ENCODE peak calls at places on chromosomes 2 and 18, in four cellular contexts. K is HCT116, V is neural progenitor cell, T is MM.1S. M is an unnamed sample.

GRCh38 chr2:98902209-98903063 is 33.6 kb downstream of the CRACDL start:
- DNase-seq in K (no peak), T (no peak), V (no peak), M (no peak)

GRCh38 chr2:164739966-164740365 is 101.7 kb downstream of the COBLL1 start:
- DNase-seq in T (no peak), K (no peak), V (no peak), M (peak)

GRCh38 chr18:45690975-45691815 is 32.8 kb upstream of the SLC14A1 start:
- DNase-seq in K (peak), T (no peak), V (peak), M (peak)

GRCh38 chr2:147520817-147521216 is 324.0 kb upstream of the ACVR2A start:
- DNase-seq in V (no peak), T (no peak), K (no peak), M (no peak)

GRCh38 chr2:232887171-232887850 is 17.2 kb downstream of the SNORC start:
- DNase-seq in K (no peak), V (peak), T (no peak), M (no peak)

GRCh38 chr18:46433121-46433826 is 223.7 kb downstream of the LOXHD1 start:
- DNase-seq in K (no peak), V (peak), T (no peak), M (no peak)

GRCh38 chr2:217491271-217491670 is 511.5 kb downstream of the TNS1 start:
- DNase-seq in K (no peak), V (no peak), T (no peak), M (no peak)

GRCh38 chr18:61308795-61309393 is 24.3 kb upstream of the CDH20 start:
- DNase-seq in K (no peak), T (no peak), V (peak), M (peak)

GRCh38 chr2:187372213-187372612 is 75.8 kb downstream of the CALCRL start:
- DNase-seq in V (no peak), T (no peak), K (no peak), M (no peak)

GRCh38 chr2:67108231-67108630 is 288.9 kb upstream of the ETAA1 start:
- DNase-seq in T (no peak), K (no peak), V (no peak), M (no peak)

GRCh38 chr2:232530626-232531260 is 4.8 kb downstream of the CHRND start:
- DNase-seq in T (no peak), V (no peak), K (no peak), M (no peak)

GRCh38 chr2:58427572-58428285 is 186.6 kb upstream of the FANCL start:
- DNase-seq in V (peak), K (no peak), T (peak), M (no peak)

GRCh38 chr18:27213123-27213717 is 28.1 kb upstream of the CHST9 start:
- DNase-seq in K (no peak), V (no peak), T (peak), M (no peak)

GRCh38 chr2:126378176-126378575 is 277.8 kb upstream of the GYPC start:
- DNase-seq in T (no peak), V (no peak), K (no peak), M (no peak)

GRCh38 chr2:216308532-216308931 is 63.8 kb downstream of the MARCHF4 start:
- DNase-seq in K (no peak), V (no peak), T (no peak), M (no peak)

GRCh38 chr18:49886891-49887764 is 73.8 kb upstream of the ACAA2 start:
- DNase-seq in T (no peak), V (peak), K (peak), M (peak)

GRCh38 chr2:165328272-165328671 is 89.1 kb downstream of the SCN2A start:
- DNase-seq in V (no peak), T (peak), K (no peak), M (no peak)

GRCh38 chr18:8870528-8870927 is 165.2 kb downstream of the MTCL1 start:
- DNase-seq in T (no peak), K (no peak), V (no peak), M (no peak)

GRCh38 chr18:46424898-46425297 is 232.1 kb downstream of the LOXHD1 start:
- DNase-seq in T (no peak), V (peak), K (no peak), M (no peak)

GRCh38 chr2:163752252-163752651 is 16.4 kb upstream of the FIGN start:
- DNase-seq in T (no peak), V (no peak), K (no peak), M (peak)

GRCh38 chr2:12261993-12262680 is 454.6 kb upstream of the TRIB2 start:
- DNase-seq in T (no peak), K (no peak), V (no peak), M (peak)

GRCh38 chr2:134141598-134142340 is 112.1 kb upstream of the MGAT5 start:
- DNase-seq in T (no peak), K (no peak), V (no peak), M (no peak)
- TF ChIP-seq EZH2phosphoT487 in T (no peak), K (no peak), V (no peak), M (no peak)

GRCh38 chr2:73832905-73833304 is 4.1 kb downstream of the STAMBP start:
- DNase-seq in T (peak), K (no peak), V (no peak), M (peak)
- H3K9ac ChIP-seq in T (no peak), K (no peak), V (no peak), M (no peak)

DNA sequence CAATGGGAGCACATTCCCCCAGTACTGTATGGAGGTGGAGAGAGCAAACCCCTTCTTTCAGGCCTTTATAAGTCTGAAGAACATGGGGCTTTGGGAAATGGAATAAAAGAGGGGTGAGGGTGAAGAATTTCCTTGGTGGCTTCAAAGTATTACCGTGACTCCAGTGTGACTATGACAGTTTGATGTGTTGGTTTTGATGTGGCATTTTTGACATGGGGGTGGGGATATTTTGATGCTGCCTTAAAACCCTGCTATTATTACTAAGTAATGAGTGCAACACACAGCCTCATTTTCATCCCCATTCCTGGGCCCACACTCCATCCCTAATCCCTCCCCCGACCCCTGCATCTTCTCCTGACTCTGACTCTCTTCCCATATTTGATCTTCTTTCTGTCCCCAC is 23.6 kb downstream of the QPCT start:
- DNase-seq in V (no peak), K (no peak), T (no peak), M (no peak)
- TF ChIP-seq EZH2phosphoT487 in V (no peak), K (no peak), T (no peak), M (no peak)

GRCh38 chr18:13570216-13570615 is 156.1 kb downstream of the FAM210A start:
- DNase-seq in K (no peak), V (no peak), T (no peak), M (no peak)
- H3K9ac ChIP-seq in K (no peak), V (no peak), T (no peak), M (no peak)

DNA sequence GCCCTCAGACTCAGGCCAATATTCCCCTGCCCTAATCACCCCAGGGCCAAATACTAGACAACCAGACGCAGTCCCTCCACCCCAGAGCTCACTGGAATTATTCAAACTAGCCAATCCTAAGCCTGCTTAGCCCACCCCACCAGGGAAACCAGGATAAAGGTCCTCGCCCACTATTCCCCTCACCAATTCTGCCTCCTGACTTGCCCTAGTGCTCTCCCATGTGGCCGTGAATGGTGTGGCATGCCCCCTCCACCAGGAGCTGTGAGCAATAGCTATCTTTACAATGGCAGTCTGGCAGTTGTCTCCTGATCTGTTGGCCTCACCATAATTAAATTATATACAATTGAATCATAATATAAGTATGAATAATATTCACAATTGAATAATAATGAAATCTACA is 42.3 kb downstream of the FAM124B start:
- DNase-seq in T (peak), K (no peak), V (peak), M (peak)
- TF ChIP-seq EZH2phosphoT487 in T (no peak), K (no peak), V (no peak), M (no peak)

GRCh38 chr2:102657770-102658169 is 38.4 kb downstream of the SLC9A2 start:
- DNase-seq in K (no peak), V (no peak), T (no peak), M (peak)

GRCh38 chr2:102660574-102660973 is 41.2 kb downstream of the SLC9A2 start:
- DNase-seq in V (no peak), T (no peak), K (no peak), M (peak)

GRCh38 chr2:102662861-102663260 is 43.5 kb downstream of the SLC9A2 start:
- DNase-seq in K (no peak), V (no peak), T (no peak), M (no peak)

GRCh38 chr2:102661846-102662245 is 42.5 kb downstream of the SLC9A2 start:
- DNase-seq in V (no peak), T (no peak), K (no peak), M (peak)

GRCh38 chr2:102660070-102660469 is 40.7 kb downstream of the SLC9A2 start:
- DNase-seq in K (no peak), V (no peak), T (no peak), M (peak)
- H3K9ac ChIP-seq in K (no peak), V (no peak), T (no peak), M (peak)

GRCh38 chr2:157792345-157793052 is 83.6 kb downstream of the ACVR1 start:
- DNase-seq in V (no peak), K (no peak), T (no peak), M (peak)
- TF ChIP-seq EZH2phosphoT487 in V (no peak), K (no peak), T (no peak), M (no peak)

GRCh38 chr2:206853880-206854279 is 85.4 kb upstream of the CPO start:
- DNase-seq in K (no peak), V (no peak), T (no peak), M (no peak)

GRCh38 chr2:206855585-206856433 is 83.5 kb upstream of the CPO start:
- DNase-seq in K (no peak), T (no peak), V (no peak), M (no peak)

GRCh38 chr2:206851511-206851910 is 86.1 kb downstream of the FASTKD2 start:
- DNase-seq in T (no peak), V (no peak), K (no peak), M (no peak)

GRCh38 chr2:206858972-206859739 is 80.2 kb upstream of the CPO start:
- DNase-seq in T (peak), K (no peak), V (no peak), M (no peak)

DNA sequence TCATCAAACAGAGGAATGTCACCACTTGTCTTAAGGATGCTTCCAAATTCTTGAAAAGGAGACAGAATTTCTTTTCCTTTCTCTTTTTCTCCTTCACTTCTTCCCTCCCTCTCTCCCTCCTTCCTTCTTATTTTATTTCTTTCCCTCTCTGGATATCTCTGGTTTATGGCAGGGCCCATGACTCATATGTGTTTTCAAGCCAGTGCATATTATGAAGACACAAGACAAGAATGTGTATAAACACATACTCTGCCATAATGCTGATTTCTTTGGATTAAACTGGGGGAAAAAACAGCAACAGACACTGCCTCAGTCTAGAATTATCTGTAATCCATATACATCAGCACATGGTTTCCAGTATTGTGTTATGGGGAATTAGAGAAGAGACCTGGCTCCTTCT is 82.8 kb upstream of the CPO start:
- DNase-seq in K (no peak), T (no peak), V (no peak), M (peak)
- H3K9ac ChIP-seq in K (no peak), T (no peak), V (no peak), M (no peak)

GRCh38 chr2:121504316-121504715 is 26.4 kb upstream of the RNU4ATAC start:
- DNase-seq in T (no peak), K (no peak), V (no peak), M (no peak)

GRCh38 chr2:121506187-121506586 is 24.5 kb upstream of the RNU4ATAC start:
- DNase-seq in K (no peak), V (no peak), T (no peak), M (no peak)

GRCh38 chr2:121502781-121503180 is 27.9 kb upstream of the RNU4ATAC start:
- DNase-seq in K (no peak), V (no peak), T (no peak), M (peak)

GRCh38 chr2:121506621-121507020 is 24.1 kb upstream of the RNU4ATAC start:
- DNase-seq in K (no peak), V (no peak), T (no peak), M (no peak)

DNA sequence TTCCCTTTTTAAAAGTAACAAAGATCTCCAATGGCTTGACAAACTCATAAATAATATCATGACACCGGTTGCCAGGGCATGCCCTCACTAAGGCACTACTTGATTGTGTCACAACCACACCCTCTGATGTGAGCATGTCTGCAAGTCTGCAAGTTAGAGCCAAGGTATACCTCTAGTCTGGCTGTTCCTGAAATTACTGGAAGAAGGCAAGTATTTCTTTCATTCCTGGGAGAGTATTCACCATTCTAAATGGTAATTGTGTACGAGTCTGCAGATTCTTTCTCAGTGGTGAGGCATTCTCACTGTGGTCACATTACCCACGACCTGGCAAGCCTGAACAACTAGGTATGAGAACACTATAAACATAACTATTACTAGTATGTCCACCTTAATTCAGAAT is 25.7 kb upstream of the RNU4ATAC start:
- DNase-seq in V (no peak), K (no peak), T (no peak), M (peak)
- TF ChIP-seq EZH2phosphoT487 in V (no peak), K (no peak), T (no peak), M (no peak)

GRCh38 chr2:112706170-112706664 is 14.6 kb upstream of the NT5DC4 start:
- DNase-seq in V (no peak), T (no peak), K (no peak), M (peak)
- H3K9ac ChIP-seq in V (no peak), T (no peak), K (no peak), M (no peak)

M was measured in PC-3.